ENCODE peak calls at places on chromosomes 5 and 9, in eight cellular contexts. J is RWPE2, D is A549, L is tibial nerve, G is hepatocyte, H is stomach, U is fibroblast of lung, F is left ventricle myocardium inferior. B is an unnamed sample. For H3K4me1, the result is how much of the 10 kb centered on the place peaks cover.

GRCh38 chr9:120210301-120210700 is 369.7 kb downstream of the CDK5RAP2 start:
- DNase-seq in U (no peak), L (no peak), G (no peak), J (no peak), F (no peak), D (no peak), H (no peak), B (no peak)

GRCh38 chr9:124210697-124211096 is 47.1 kb upstream of the NEK6 start:
- DNase-seq in G (no peak), D (no peak), U (peak), F (no peak), H (no peak), J (no peak), L (no peak), B (no peak)

GRCh38 chr9:34381323-34381722 is 4.6 kb upstream of the MYORG start:
- DNase-seq in U (no peak), D (no peak), G (peak), H (no peak), J (no peak), F (no peak), L (no peak), B (no peak)

GRCh38 chr9:124008855-124009834 is 2.4 kb upstream of the LHX2 start:
- DNase-seq in G (no peak), J (no peak), U (no peak), D (no peak), H (no peak), F (no peak), L (no peak), B (no peak)

GRCh38 chr5:111755942-111756353 is 1.0 kb downstream of the NREP start:
- DNase-seq in G (no peak), F (no peak), U (peak), L (no peak), H (no peak), J (no peak), D (no peak), B (no peak)

GRCh38 chr5:56791396-56791795 is 24.0 kb upstream of the MAP3K1 start:
- DNase-seq in J (no peak), G (no peak), F (no peak), U (no peak), L (no peak), H (no peak), D (no peak), B (no peak)

GRCh38 chr5:157948738-157949410 is 89.9 kb upstream of the CLINT1 start:
- DNase-seq in D (peak), U (peak), G (peak), J (peak), L (peak), F (peak), H (peak), B (peak)

GRCh38 chr9:91833096-91833877 is 116.7 kb downstream of the ROR2 start:
- DNase-seq in D (no peak), F (no peak), H (no peak), G (no peak), U (no peak), J (no peak), L (no peak), B (no peak)

GRCh38 chr5:143896981-143897380 is 85.0 kb downstream of the HMHB1 start:
- DNase-seq in H (no peak), D (no peak), J (no peak), U (peak), G (peak), F (no peak), L (no peak), B (no peak)

GRCh38 chr5:172002840-172003512 is 3.5 kb downstream of the FBXW11 start:
- DNase-seq in J (no peak), F (no peak), G (no peak), H (no peak), D (no peak), U (no peak), L (no peak), B (no peak)
- H3K4me1 ChIP-seq in J (under half), F (half or more), G (under half), H (under half), D (under half), U (under half), L (under half), B (under half)

DNA sequence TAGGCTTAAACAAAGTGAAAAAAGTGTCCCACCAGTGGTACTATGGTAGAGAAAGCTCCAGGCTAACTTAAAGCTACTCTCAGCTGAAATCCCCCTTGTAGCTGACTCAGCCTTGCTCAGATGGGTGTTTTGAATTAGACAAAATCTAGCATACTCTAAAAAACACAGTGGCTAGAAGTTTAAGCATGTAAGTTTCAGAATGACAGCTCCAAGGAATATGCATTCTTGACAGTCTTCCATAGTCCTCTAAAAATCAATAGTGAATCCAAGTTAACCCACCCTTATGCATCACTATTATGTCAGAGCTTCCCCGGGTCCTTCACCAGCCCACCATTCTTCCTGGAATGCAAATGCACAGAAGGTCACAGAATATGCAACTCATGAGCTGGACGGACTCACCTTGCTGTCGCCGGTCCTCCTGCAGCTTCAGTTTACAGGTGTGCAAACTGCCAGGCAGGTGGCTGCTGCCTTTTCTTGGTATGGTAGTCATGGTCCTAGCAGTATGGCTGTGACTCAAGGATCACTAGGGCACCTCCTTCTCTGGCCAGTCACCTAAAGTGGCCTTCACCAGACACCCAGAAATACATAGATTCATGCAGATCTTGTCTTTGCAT is 668 bp downstream of the RANBP3L start:
- DNase-seq in U (peak), H (peak), D (no peak), G (peak), F (no peak), L (no peak), J (no peak), B (no peak)
- H3K4me3 ChIP-seq in U (no peak), H (peak), D (no peak), G (no peak), F (peak), L (no peak), J (no peak), B (no peak)

GRCh38 chr9:38668791-38669466 is 48.5 kb upstream of the ANKRD18A start:
- DNase-seq in G (no peak), J (no peak), D (no peak), F (no peak), U (no peak), H (no peak), L (no peak), B (no peak)

GRCh38 chr9:38659538-38659937 is 39.1 kb upstream of the ANKRD18A start:
- DNase-seq in G (no peak), F (no peak), D (no peak), L (no peak), J (no peak), U (no peak), H (no peak), B (no peak)

GRCh38 chr9:38662763-38663593 is 42.6 kb upstream of the ANKRD18A start:
- DNase-seq in D (peak), F (no peak), U (peak), L (no peak), J (no peak), G (peak), H (no peak), B (no peak)
- TF ChIP-seq CTCF in D (peak), F (peak), U (peak), L (peak), J (peak), G (peak), H (no peak), B (peak)

GRCh38 chr5:142109356-142110045 is 922 bp downstream of the NDFIP1 start:
- DNase-seq in J (no peak), G (peak), H (no peak), F (no peak), L (peak), D (peak), U (peak), B (no peak)

GRCh38 chr5:142107729-142108431 is 699 bp upstream of the NDFIP1 start:
- DNase-seq in J (no peak), U (no peak), L (no peak), H (no peak), F (no peak), G (no peak), D (no peak), B (no peak)

GRCh38 chr5:142110046-142110531 is 1.5 kb downstream of the NDFIP1 start:
- DNase-seq in U (peak), G (no peak), L (peak), F (no peak), H (no peak), D (peak), J (no peak), B (no peak)

GRCh38 chr5:142108432-142109355 is at the start of gene NDFIP1:
- DNase-seq in L (peak), D (peak), J (peak), F (peak), H (peak), G (peak), U (peak), B (peak)

DNA sequence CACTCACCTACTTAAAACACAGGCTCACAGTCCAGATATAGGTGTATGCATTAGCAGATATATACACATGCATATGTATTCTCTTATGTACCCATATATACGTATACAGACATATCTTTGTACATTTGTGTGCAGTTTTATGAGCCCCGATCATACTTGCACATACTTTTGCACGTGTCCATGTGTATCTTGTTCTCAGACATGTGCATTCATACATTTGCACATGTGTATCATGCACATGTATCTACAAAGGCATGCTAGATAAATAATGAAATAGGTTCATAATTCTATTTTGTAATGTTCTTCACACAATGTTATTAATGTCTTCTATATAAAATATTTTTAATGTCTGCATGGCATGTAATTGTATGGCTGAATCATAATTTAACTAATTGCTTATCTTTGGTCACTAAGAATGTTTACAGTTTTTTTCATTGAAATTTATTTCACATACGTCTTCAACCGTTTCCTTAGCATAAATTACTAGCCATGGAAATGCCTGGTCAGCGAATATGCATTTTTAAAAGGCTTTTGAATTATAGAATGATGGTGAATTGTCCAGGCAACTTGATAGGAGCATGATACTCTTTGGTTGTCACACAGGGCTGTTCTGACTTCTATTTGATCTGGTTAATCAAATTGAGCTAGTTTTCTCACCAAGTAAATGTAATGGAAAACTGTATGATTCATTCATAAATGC is 2.6 kb downstream of the NDFIP1 start:
- DNase-seq in L (no peak), J (no peak), H (no peak), G (no peak), F (no peak), D (no peak), U (no peak), B (no peak)
- H3K4me1 ChIP-seq in L (under half), J (under half), H (under half), G (under half), F (half or more), D (under half), U (under half), B (under half)

DNA sequence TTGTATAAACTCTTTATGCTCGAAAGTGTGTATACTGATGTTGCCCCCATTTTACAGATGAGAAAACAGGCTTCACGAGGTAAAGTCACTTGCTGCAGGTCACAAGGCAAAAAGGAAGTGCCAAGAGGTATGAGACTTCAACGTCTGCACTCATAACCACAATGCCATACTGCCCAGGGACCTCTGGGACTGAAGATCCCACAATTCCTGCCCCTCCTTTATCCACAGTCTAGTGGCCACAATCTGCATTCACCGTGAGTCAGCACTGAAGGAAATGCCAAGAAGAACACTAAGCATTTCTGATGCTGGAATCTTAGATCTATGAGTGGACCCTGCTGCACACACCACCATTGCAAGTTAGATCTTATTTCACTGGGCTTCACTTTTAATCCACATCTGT is 37.3 kb downstream of the MED27 start:
- DNase-seq in G (no peak), L (no peak), H (no peak), D (peak), J (no peak), U (peak), F (no peak), B (no peak)
- H3K4me3 ChIP-seq in G (no peak), L (no peak), H (no peak), D (no peak), J (no peak), U (no peak), F (no peak), B (no peak)

GRCh38 chr5:39570418-39571027 is 145.7 kb upstream of the DAB2 start:
- DNase-seq in F (no peak), L (no peak), J (no peak), U (peak), G (peak), D (peak), H (no peak), B (no peak)
- TF ChIP-seq CTCF in F (peak), L (peak), J (peak), U (peak), G (peak), D (peak), H (no peak), B (peak)

GRCh38 chr5:179729303-179729702 is 3.3 kb upstream of the MAML1 start:
- DNase-seq in U (no peak), J (no peak), H (no peak), F (no peak), L (no peak), G (no peak), D (no peak), B (no peak)

GRCh38 chr5:179720222-179720621 is 12.4 kb upstream of the MAML1 start:
- DNase-seq in L (no peak), G (no peak), D (no peak), H (no peak), F (no peak), J (no peak), U (no peak), B (no peak)

GRCh38 chr5:179729727-179730126 is 2.9 kb upstream of the MAML1 start:
- DNase-seq in U (no peak), D (no peak), H (no peak), F (no peak), L (no peak), G (no peak), J (no peak), B (no peak)

DNA sequence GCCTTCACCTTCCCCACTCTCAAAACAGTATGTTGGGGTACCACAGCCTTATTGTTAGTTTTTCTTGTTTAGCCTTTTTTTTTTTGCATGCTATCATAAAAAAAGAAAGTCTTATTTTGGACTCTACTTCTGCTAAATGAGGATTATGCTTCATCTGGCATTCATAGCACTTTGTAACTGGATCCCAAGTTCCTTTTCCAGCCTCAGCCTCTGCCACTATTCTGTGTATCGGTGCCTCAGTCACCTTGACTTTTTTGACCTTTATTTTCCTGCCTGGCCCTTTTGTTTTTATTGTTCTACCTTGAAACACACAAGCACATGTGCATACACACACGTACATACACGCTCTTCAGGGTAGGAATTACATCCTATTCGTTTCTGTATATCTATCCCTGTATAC is 8.5 kb upstream of the MAML1 start:
- DNase-seq in H (no peak), U (no peak), G (no peak), F (no peak), D (no peak), L (no peak), J (no peak), B (no peak)
- H3K4me1 ChIP-seq in H (under half), U (under half), G (under half), F (under half), D (under half), L (under half), J (under half), B (under half)

GRCh38 chr9:3180696-3181048 is 336.8 kb upstream of the PUM3 start:
- DNase-seq in F (no peak), U (no peak), L (no peak), H (no peak), J (no peak), G (no peak), D (no peak), B (no peak)
- H3K4me3 ChIP-seq in F (peak), U (peak), L (no peak), H (no peak), J (no peak), G (no peak), D (no peak), B (no peak)

GRCh38 chr5:123753349-123754166 is 241.6 kb downstream of the CSNK1G3 start:
- DNase-seq in U (no peak), J (no peak), D (no peak), G (no peak), F (no peak), H (no peak), L (no peak), B (no peak)
- TF ChIP-seq CTCF in U (no peak), J (no peak), D (no peak), G (no peak), F (no peak), H (no peak), L (no peak), B (no peak)

DNA sequence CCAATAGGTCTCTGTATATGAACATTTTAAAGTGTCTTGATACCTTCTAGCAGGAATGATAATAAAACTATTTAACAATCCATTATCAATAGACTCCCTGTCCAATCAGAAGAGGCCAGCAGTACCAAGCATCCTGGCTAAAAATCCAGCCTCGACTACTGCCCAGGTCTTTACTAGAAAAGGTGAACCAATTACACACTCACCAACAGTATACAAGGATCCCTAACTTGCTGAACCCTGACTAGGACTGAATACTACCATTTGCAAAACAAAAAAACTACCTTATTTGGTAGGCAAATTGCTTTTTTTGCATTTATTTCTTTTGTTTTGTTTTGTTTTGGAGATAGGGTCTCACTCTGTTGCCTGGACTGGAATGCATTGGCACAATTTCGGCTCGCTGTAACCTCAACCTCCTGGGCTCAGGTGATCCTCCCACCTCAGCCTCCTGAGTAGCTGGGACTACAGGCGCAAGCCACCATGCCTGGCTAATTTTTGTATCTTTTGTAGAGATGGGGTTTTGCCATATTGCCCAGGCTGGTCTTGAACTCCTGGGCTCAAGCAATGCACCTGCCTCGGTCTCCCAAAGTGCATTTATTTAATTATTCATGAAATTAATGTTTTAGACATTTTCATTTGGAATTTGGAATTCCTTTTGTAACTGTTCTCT is 27.5 kb downstream of the FNBP1 start:
- DNase-seq in H (no peak), D (no peak), G (no peak), F (no peak), U (no peak), L (no peak), J (no peak), B (no peak)
- H3K4me1 ChIP-seq in H (under half), D (under half), G (under half), F (under half), U (under half), L (under half), J (under half), B (under half)

B was measured in Caco-2.